ENCODE peak calls at places on chromosomes 11 and 22, in four cellular contexts. B is H1, S is IMR-90, H is mesendoderm. N is an unnamed sample.
A peak's percentile ranks its signal among the peaks of the same experiment; 100 is the strongest.

GRCh38 chr22:45534339-45535192 is 31.9 kb downstream of the FBLN1 start:
- DNase-seq in H (no peak), S (peak; percentile 86), B (no peak), N (no peak)

GRCh38 chr22:50249382-50250248 is 1.4 kb downstream of the HDAC10 start:
- DNase-seq in B (no peak), H (no peak), S (no peak), N (no peak)

GRCh38 chr11:12090061-12090572 is 20.3 kb upstream of the MICAL2 start:
- DNase-seq in S (peak; percentile 61), H (peak; percentile 41), B (no peak), N (no peak)

GRCh38 chr11:530960-531825 is 4.2 kb downstream of the HRAS start:
- DNase-seq in S (no peak), H (no peak), B (no peak), N (no peak)

GRCh38 chr11:130947481-130947880 is 31.2 kb upstream of the SNX19 start:
- DNase-seq in B (no peak), S (no peak), H (no peak), N (no peak)

GRCh38 chr11:95520361-95520760 is 269.2 kb downstream of the FAM76B start:
- DNase-seq in S (no peak), B (no peak), H (no peak), N (no peak)

GRCh38 chr11:78786086-78786485 is 211.4 kb upstream of the NARS2 start:
- DNase-seq in B (no peak), S (peak; percentile 44), H (no peak), N (no peak)

GRCh38 chr22:17869285-17870096 is 95.2 kb upstream of the BID start:
- DNase-seq in B (no peak), S (no peak), H (no peak), N (no peak)

GRCh38 chr11:121039971-121040613 is 16.2 kb downstream of the TBCEL start:
- DNase-seq in B (no peak), S (no peak), H (peak; percentile 51), N (no peak)

GRCh38 chr11:4578624-4579023 is 2.9 kb upstream of the OR52I2 start:
- DNase-seq in H (no peak), B (no peak), S (no peak), N (no peak)
- H3K56ac ChIP-seq in H (no peak overlapping the region), B (no peak overlapping the region), S (no peak overlapping the region), N (no peak overlapping the region)

GRCh38 chr11:127939000-127939399 is 648.4 kb downstream of the ETS1 start:
- DNase-seq in S (no peak), H (no peak), B (no peak), N (no peak)
- H4K5ac ChIP-seq in S (no peak overlapping the region), H (no peak overlapping the region), B (no peak overlapping the region), N (no peak overlapping the region)

DNA sequence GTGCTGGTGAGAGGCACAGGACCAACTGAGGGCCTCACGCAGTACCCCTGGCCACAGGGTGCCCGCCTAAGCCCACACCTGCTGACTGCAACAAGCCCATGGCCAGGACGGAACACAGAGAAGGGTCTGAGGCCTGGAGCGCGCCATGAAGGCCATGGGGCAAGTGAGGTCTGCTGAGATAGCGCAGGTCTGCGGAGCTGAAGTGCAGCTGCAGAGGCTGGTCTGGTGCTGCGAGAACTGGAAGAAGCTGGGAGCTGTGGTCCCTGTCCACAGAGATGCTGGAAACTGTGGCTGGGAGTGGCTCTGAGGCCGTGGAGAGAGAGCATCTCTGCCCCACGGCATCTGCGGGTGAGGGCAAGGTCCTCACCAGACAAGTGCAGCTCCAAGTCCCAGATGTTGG is 8.3 kb downstream of the GALR3 start:
- DNase-seq in S (no peak), B (no peak), H (no peak), N (no peak)
- H3K56ac ChIP-seq in S (no peak overlapping the region), B (no peak overlapping the region), H (no peak overlapping the region), N (no peak overlapping the region)

DNA sequence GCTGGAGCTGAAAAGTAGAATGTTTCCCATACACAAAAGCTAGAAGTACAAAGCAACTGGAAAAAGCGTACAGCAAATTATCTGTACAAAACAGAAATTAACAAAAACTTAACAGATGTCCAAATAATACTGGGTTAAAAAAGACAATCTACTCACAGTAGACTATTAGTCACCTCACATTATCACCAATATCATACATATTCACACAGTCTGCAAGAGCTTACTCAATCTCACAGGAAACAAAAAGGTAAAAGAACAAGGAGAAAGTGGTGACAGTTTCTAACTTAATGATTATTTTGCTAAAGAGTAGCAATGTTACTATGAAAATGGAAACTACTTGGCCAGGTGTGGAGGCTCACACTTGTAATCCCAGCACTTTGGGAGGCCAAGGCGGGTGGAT is 11.9 kb downstream of the CELF1 start:
- DNase-seq in H (no peak), S (no peak), B (no peak), N (no peak)
- H4K5ac ChIP-seq in H (no peak overlapping the region), S (no peak overlapping the region), B (no peak overlapping the region), N (no peak overlapping the region)

DNA sequence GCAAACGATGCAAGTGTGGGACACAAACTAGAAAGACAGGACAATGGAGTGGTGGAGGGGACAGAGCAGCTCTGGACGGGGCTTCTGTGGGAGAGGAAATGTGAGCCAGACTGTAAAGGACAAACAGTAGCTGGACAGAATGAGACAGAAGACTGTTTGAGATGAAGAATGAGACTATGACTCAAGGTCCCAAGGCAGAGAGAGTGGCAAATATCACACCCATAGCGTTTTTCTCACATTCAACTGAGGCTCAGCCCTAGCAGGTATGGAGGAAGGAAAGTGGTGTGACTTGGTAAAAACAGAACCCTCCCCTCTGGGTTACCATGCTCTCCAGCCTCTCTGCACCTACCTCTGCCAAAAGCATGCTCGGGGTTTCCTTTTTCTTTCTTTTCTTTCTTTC is 96.5 kb downstream of the RPL27A start:
- DNase-seq in S (no peak), H (no peak), B (no peak), N (no peak)
- H3K56ac ChIP-seq in S (no peak overlapping the region), H (no peak overlapping the region), B (no peak overlapping the region), N (no peak overlapping the region)

GRCh38 chr11:119030329-119031047 is at the start of gene SLC37A4:
- DNase-seq in B (peak; percentile 98), H (peak; percentile 99), S (peak; percentile 97), N (peak; percentile 99)
- H4K5ac ChIP-seq in B (peak within 1 kb of the TSS; percentile 96), H (no peak within 1 kb of the TSS), S (no peak within 1 kb of the TSS), N (no peak within 1 kb of the TSS)

DNA sequence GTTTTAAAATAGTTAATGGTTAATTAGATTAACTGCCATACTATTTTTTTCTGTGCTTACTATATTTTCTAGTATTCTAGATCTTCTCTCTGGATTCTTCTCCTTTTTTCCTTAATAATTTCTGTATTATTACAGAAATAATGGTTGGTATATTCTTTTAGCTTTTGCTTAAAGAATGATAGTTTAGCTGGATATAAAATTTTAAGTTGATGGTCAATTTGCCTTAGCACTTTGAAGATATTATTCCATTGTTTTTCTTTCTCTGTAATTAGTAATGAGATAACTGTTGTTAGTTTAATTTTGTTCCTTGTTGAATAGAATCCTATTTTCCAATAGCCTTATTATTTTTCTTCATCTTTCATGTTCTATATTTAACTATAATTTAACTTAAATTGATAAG is 99.9 kb upstream of the NCAM1 start:
- DNase-seq in H (no peak), B (no peak), S (no peak), N (no peak)
- H3K56ac ChIP-seq in H (no peak overlapping the region), B (no peak overlapping the region), S (no peak overlapping the region), N (no peak overlapping the region)

DNA sequence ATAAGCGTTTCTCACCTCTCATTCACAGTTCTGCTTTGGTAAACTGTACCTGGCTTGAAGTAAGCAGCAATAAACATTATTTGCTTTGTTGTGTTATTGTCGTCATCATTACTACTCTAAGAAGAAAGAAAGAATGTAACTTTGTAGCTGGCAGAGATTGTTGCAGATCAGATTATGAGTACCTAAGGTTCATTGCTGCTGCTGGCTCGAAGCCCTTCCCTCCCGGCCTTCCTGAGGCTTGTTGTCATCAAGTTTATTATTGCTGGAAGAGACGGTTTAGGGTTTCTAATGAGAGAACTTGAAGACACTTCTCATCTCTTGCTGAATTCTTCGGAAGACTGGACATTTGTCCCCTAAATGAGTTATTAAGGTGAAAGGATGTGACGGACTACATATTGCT is 101.3 kb downstream of the GRAMD1B start:
- DNase-seq in H (no peak), S (no peak), B (no peak), N (no peak)
- H4K5ac ChIP-seq in H (no peak overlapping the region), S (no peak overlapping the region), B (no peak overlapping the region), N (no peak overlapping the region)